ENCODE peak calls at places on chromosomes 2 and 18, in seven cellular contexts. One of them, this sample, is unnamed. For H3K9me3, the result is how much of the 10 kb centered on the place peaks cover.

GRCh38 chr18:11751305-11752115 is 62.4 kb downstream of the GNAL start:
- ATAC-seq in IMR-90: no peak
- ATAC-seq in right lobe of liver: no peak
- ATAC-seq in gastrocnemius medialis: no peak
- ATAC-seq in GM12878: no peak
- ATAC-seq in left lung: peak
- ATAC-seq in Panc1: no peak
- ATAC-seq in this sample: peak

GRCh38 chr2:149586063-149586462 is 1.5 kb downstream of the MMADHC start:
- ATAC-seq in IMR-90: no peak
- ATAC-seq in right lobe of liver: no peak
- ATAC-seq in gastrocnemius medialis: no peak
- ATAC-seq in GM12878: no peak
- ATAC-seq in left lung: no peak
- ATAC-seq in Panc1: no peak
- ATAC-seq in this sample: no peak

GRCh38 chr2:213227458-213227857 is 56.8 kb upstream of the SPAG16 start:
- ATAC-seq in IMR-90: no peak
- ATAC-seq in right lobe of liver: no peak
- ATAC-seq in gastrocnemius medialis: no peak
- ATAC-seq in GM12878: peak
- ATAC-seq in left lung: no peak
- ATAC-seq in Panc1: no peak
- ATAC-seq in this sample: no peak

GRCh38 chr2:109662889-109663288 is 48.7 kb downstream of the SOWAHC start:
- ATAC-seq in IMR-90: no peak
- ATAC-seq in right lobe of liver: peak
- ATAC-seq in gastrocnemius medialis: no peak
- ATAC-seq in GM12878: peak
- ATAC-seq in left lung: peak
- ATAC-seq in Panc1: peak
- ATAC-seq in this sample: no peak

GRCh38 chr2:66581461-66582363 is 146.8 kb downstream of the MEIS1 start:
- ATAC-seq in IMR-90: peak
- ATAC-seq in right lobe of liver: no peak
- ATAC-seq in gastrocnemius medialis: no peak
- ATAC-seq in GM12878: no peak
- ATAC-seq in left lung: peak
- ATAC-seq in Panc1: no peak
- ATAC-seq in this sample: peak

GRCh38 chr18:22913861-22914260 is 19.3 kb upstream of the RBBP8 start:
- ATAC-seq in IMR-90: no peak
- ATAC-seq in right lobe of liver: peak
- ATAC-seq in gastrocnemius medialis: no peak
- ATAC-seq in GM12878: no peak
- ATAC-seq in left lung: peak
- ATAC-seq in Panc1: no peak
- ATAC-seq in this sample: no peak

GRCh38 chr18:63705401-63705800 is 2.6 kb downstream of the SERPINB11 start:
- ATAC-seq in IMR-90: no peak
- ATAC-seq in right lobe of liver: no peak
- ATAC-seq in gastrocnemius medialis: no peak
- ATAC-seq in GM12878: no peak
- ATAC-seq in left lung: no peak
- ATAC-seq in Panc1: no peak
- ATAC-seq in this sample: no peak

GRCh38 chr18:6558770-6559169 is 144.1 kb upstream of the L3MBTL4 start:
- ATAC-seq in IMR-90: no peak
- ATAC-seq in right lobe of liver: no peak
- ATAC-seq in gastrocnemius medialis: no peak
- ATAC-seq in GM12878: no peak
- ATAC-seq in left lung: no peak
- ATAC-seq in Panc1: no peak
- ATAC-seq in this sample: no peak

GRCh38 chr2:124264496-124265160 is 239.5 kb downstream of the CNTNAP5 start:
- ATAC-seq in IMR-90: no peak
- ATAC-seq in right lobe of liver: no peak
- ATAC-seq in gastrocnemius medialis: no peak
- ATAC-seq in GM12878: no peak
- ATAC-seq in left lung: no peak
- ATAC-seq in Panc1: no peak
- ATAC-seq in this sample: no peak

GRCh38 chr18:49562481-49563129 is 748 bp downstream of the LIPG start:
- ATAC-seq in IMR-90: no peak
- ATAC-seq in right lobe of liver: peak
- ATAC-seq in gastrocnemius medialis: peak
- ATAC-seq in GM12878: no peak
- ATAC-seq in left lung: peak
- ATAC-seq in Panc1: no peak
- ATAC-seq in this sample: no peak

GRCh38 chr2:85712261-85712660 is 18.1 kb downstream of the GNLY start:
- ATAC-seq in IMR-90: no peak
- ATAC-seq in right lobe of liver: no peak
- ATAC-seq in gastrocnemius medialis: no peak
- ATAC-seq in GM12878: no peak
- ATAC-seq in left lung: no peak
- ATAC-seq in Panc1: no peak
- ATAC-seq in this sample: no peak

GRCh38 chr2:223744580-223744979 is 92.8 kb downstream of the AP1S3 start:
- ATAC-seq in IMR-90: peak
- ATAC-seq in right lobe of liver: no peak
- ATAC-seq in gastrocnemius medialis: no peak
- ATAC-seq in GM12878: no peak
- ATAC-seq in left lung: peak
- ATAC-seq in Panc1: no peak
- ATAC-seq in this sample: no peak

GRCh38 chr2:68745006-68745405 is 10.4 kb downstream of the ARHGAP25 start:
- ATAC-seq in IMR-90: no peak
- ATAC-seq in right lobe of liver: no peak
- ATAC-seq in gastrocnemius medialis: no peak
- ATAC-seq in GM12878: peak
- ATAC-seq in left lung: no peak
- ATAC-seq in Panc1: no peak
- ATAC-seq in this sample: no peak

GRCh38 chr2:232330068-232330999 is 48.2 kb upstream of the ALPP start:
- ATAC-seq in IMR-90: no peak
- ATAC-seq in right lobe of liver: no peak
- ATAC-seq in gastrocnemius medialis: no peak
- ATAC-seq in GM12878: no peak
- ATAC-seq in left lung: no peak
- ATAC-seq in Panc1: no peak
- ATAC-seq in this sample: no peak

GRCh38 chr2:203002054-203002821 is 12.4 kb upstream of the NBEAL1 start:
- ATAC-seq in IMR-90: peak
- ATAC-seq in right lobe of liver: no peak
- ATAC-seq in gastrocnemius medialis: no peak
- ATAC-seq in GM12878: no peak
- ATAC-seq in left lung: peak
- ATAC-seq in Panc1: no peak
- ATAC-seq in this sample: no peak

GRCh38 chr2:101622633-101623521 is 74.6 kb upstream of the MAP4K4 start:
- ATAC-seq in IMR-90: no peak
- ATAC-seq in right lobe of liver: peak
- ATAC-seq in gastrocnemius medialis: no peak
- ATAC-seq in GM12878: peak
- ATAC-seq in left lung: peak
- ATAC-seq in Panc1: no peak
- ATAC-seq in this sample: peak

GRCh38 chr2:74226648-74227213 is 28.3 kb downstream of the MTHFD2 start:
- ATAC-seq in IMR-90: no peak
- ATAC-seq in right lobe of liver: no peak
- ATAC-seq in gastrocnemius medialis: peak
- ATAC-seq in GM12878: no peak
- ATAC-seq in left lung: no peak
- ATAC-seq in Panc1: no peak
- ATAC-seq in this sample: no peak

GRCh38 chr2:181782630-181783029 is 102.3 kb upstream of the NEUROD1 start:
- ATAC-seq in IMR-90: no peak
- ATAC-seq in right lobe of liver: no peak
- ATAC-seq in gastrocnemius medialis: no peak
- ATAC-seq in GM12878: no peak
- ATAC-seq in left lung: no peak
- ATAC-seq in Panc1: peak
- ATAC-seq in this sample: no peak

GRCh38 chr2:181784556-181784955 is 104.2 kb upstream of the NEUROD1 start:
- ATAC-seq in IMR-90: peak
- ATAC-seq in right lobe of liver: no peak
- ATAC-seq in gastrocnemius medialis: no peak
- ATAC-seq in GM12878: no peak
- ATAC-seq in left lung: no peak
- ATAC-seq in Panc1: peak
- ATAC-seq in this sample: no peak

GRCh38 chr2:181787310-181788048 is 104.1 kb upstream of the ITPRID2 start:
- ATAC-seq in IMR-90: no peak
- ATAC-seq in right lobe of liver: no peak
- ATAC-seq in gastrocnemius medialis: no peak
- ATAC-seq in GM12878: no peak
- ATAC-seq in left lung: no peak
- ATAC-seq in Panc1: no peak
- ATAC-seq in this sample: no peak

GRCh38 chr2:181786371-181787228 is 104.9 kb upstream of the ITPRID2 start:
- ATAC-seq in IMR-90: no peak
- ATAC-seq in right lobe of liver: no peak
- ATAC-seq in gastrocnemius medialis: no peak
- ATAC-seq in GM12878: no peak
- ATAC-seq in left lung: no peak
- ATAC-seq in Panc1: no peak
- ATAC-seq in this sample: no peak

DNA sequence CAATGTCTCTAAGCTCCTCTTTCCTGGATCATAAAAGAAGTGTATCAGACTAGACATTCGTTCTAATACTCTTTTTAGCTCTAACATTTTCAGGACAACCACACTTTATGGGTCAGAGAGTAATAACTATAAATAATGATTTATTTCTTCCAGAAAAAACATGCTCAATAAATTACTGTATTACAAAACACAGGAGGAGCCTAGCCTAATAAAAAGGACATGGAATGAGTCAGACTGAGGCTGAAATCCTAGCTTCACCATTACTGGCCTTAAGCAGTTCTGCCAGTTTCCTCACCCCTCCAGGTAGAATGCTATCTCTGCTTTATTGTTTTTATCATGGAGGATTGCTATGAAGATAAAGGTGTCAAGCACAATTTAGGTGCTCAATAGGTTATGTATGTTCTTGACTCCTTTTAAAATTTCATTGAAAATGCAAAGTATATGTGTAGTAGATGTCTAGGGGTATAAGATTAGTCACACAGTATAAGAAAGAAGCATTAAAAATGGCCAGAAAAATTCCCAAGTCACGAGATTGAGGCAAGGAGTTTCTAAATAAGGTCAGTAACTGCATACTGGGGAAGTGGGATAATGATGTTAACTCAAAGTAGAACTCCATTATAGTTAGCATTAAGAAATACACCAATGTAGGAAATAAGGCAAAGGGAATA is 105.5 kb upstream of the NEUROD1 start:
- ATAC-seq in IMR-90: peak
- ATAC-seq in right lobe of liver: no peak
- ATAC-seq in gastrocnemius medialis: no peak
- ATAC-seq in GM12878: no peak
- ATAC-seq in left lung: no peak
- ATAC-seq in Panc1: peak
- ATAC-seq in this sample: no peak
- H3K4me3 ChIP-seq in IMR-90: no peak
- H3K4me3 ChIP-seq in right lobe of liver: no peak
- H3K4me3 ChIP-seq in gastrocnemius medialis: no peak
- H3K4me3 ChIP-seq in GM12878: no peak
- H3K4me3 ChIP-seq in left lung: no peak
- H3K4me3 ChIP-seq in Panc1: no peak
- H3K4me3 ChIP-seq in this sample: no peak

DNA sequence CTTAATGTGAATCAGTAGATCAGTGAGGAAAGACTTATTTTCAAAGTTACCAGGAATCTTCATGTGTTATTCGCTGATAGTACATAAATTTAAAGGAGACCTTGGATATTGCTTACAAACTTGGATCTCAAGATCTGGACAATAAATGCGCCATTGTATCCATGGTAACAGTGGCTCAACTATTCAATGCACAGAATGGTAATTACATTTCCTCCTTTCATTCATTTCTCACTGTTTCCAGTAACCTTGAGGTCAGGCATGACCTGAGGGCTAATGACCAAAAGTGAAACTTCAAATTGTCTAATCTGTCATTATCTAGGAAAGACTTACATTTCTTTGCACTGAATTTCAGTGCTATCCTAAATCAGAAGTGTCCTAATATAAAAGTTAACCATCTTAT is 8.1 kb downstream of the LRP2 start:
- ATAC-seq in IMR-90: no peak
- ATAC-seq in right lobe of liver: no peak
- ATAC-seq in gastrocnemius medialis: no peak
- ATAC-seq in GM12878: peak
- ATAC-seq in left lung: no peak
- ATAC-seq in Panc1: no peak
- ATAC-seq in this sample: no peak
- TF ChIP-seq CTCF in IMR-90: no peak
- TF ChIP-seq CTCF in right lobe of liver: no peak
- TF ChIP-seq CTCF in gastrocnemius medialis: no peak
- TF ChIP-seq CTCF in GM12878: no peak
- TF ChIP-seq CTCF in left lung: no peak
- TF ChIP-seq CTCF in Panc1: no peak
- TF ChIP-seq CTCF in this sample: no peak

DNA sequence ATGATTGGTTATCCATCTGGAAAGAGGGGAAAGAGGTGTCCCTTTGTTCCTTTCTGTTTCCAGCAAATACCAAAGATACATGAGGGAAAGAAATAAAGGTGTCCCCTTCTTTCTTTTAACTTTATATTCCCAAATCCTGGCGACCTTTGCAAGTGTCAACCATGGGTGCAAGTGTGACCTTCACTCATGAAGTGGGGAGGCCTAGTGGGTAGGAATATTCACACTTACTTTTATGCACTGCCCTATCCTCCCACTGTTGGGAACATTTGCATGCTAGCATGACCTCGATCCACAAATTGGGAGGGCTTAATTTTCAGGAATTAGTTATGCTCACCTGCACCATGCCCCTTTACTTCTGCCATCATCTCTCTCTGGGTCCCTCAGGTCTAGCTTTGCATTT is 70.2 kb upstream of the ZNF804A start:
- ATAC-seq in IMR-90: no peak
- ATAC-seq in right lobe of liver: no peak
- ATAC-seq in gastrocnemius medialis: no peak
- ATAC-seq in GM12878: no peak
- ATAC-seq in left lung: no peak
- ATAC-seq in Panc1: no peak
- ATAC-seq in this sample: no peak
- H3K9me3 ChIP-seq in IMR-90: under half
- H3K9me3 ChIP-seq in right lobe of liver: under half
- H3K9me3 ChIP-seq in gastrocnemius medialis: under half
- H3K9me3 ChIP-seq in GM12878: under half
- H3K9me3 ChIP-seq in left lung: under half
- H3K9me3 ChIP-seq in Panc1: under half
- H3K9me3 ChIP-seq in this sample: under half

DNA sequence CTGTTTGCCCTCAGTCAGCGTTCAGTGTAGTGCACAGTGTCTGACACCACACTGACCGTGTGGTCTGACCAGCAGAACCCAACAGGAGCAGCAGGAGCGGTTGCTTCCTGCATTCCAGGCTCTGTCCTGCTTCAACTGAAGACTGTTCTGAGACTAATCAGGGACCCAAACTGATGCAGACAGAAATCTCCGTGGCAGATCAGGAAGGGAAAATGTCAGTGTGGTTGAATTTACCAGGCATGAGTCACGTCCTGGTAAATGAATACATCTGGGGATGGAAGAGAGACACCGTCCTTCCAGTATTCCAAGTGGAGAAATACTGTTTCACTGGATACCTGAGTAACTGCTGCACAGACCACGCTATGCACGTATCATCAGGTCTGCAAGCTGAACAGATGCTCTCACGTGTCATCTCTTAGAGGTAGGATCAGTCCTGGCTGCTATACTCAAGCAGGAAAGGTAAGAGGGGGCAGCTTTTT is 223.6 kb upstream of the EPAS1 start:
- ATAC-seq in IMR-90: peak
- ATAC-seq in right lobe of liver: peak
- ATAC-seq in gastrocnemius medialis: no peak
- ATAC-seq in GM12878: no peak
- ATAC-seq in left lung: peak
- ATAC-seq in Panc1: peak
- ATAC-seq in this sample: peak
- H3K4me3 ChIP-seq in IMR-90: peak
- H3K4me3 ChIP-seq in right lobe of liver: no peak
- H3K4me3 ChIP-seq in gastrocnemius medialis: no peak
- H3K4me3 ChIP-seq in GM12878: no peak
- H3K4me3 ChIP-seq in left lung: no peak
- H3K4me3 ChIP-seq in Panc1: peak
- H3K4me3 ChIP-seq in this sample: no peak

This sample was measured in gastroesophageal sphincter.